ENCODE peak calls at places on chromosomes 2 and 18, in eight cellular contexts. V, M, Y, G, E, O, K and A are unnamed samples.

GRCh38 chr2:69830045-69830905 is 815 bp downstream of the GMCL1 start:
- DNase-seq in M (peak; percentile 40), G (peak; percentile 25), K (no peak), Y (no peak), O (peak; percentile 56), E (peak; percentile 24), V (no peak), A (peak; percentile 46)

GRCh38 chr18:3594760-3595241 is 144.8 kb downstream of the TGIF1 start:
- DNase-seq in G (peak; percentile 27), E (peak; percentile 61), K (no peak), M (no peak), O (no peak), Y (peak; percentile 27), V (peak; percentile 49), A (peak; percentile 59)

GRCh38 chr2:14628906-14629305 is 3.6 kb upstream of the LRATD1 start:
- DNase-seq in G (no peak), M (peak; percentile 13), O (no peak), E (peak; percentile 19), K (no peak), Y (no peak), V (no peak), A (no peak)

GRCh38 chr2:68040078-68040477 is 22.7 kb downstream of the C1D start:
- DNase-seq in O (no peak), V (peak; percentile 54), G (no peak), M (no peak), Y (no peak), K (no peak), E (no peak), A (no peak)

GRCh38 chr2:196337618-196337953 is 166.2 kb upstream of the STK17B start:
- DNase-seq in E (no peak), O (no peak), K (no peak), G (no peak), M (no peak), Y (no peak), V (no peak), A (no peak)

GRCh38 chr2:99657691-99658258 is 168.0 kb upstream of the REV1 start:
- DNase-seq in M (no peak), V (no peak), E (no peak), K (no peak), O (no peak), Y (no peak), G (no peak), A (no peak)

GRCh38 chr2:101518470-101519172 is 43.7 kb upstream of the RFX8 start:
- DNase-seq in Y (peak; percentile 49), K (no peak), E (peak; percentile 26), O (peak; percentile 71), V (peak; percentile 50), G (peak; percentile 42), M (peak; percentile 42), A (peak; percentile 65)

GRCh38 chr18:46754661-46755292 is 2.1 kb downstream of the ST8SIA5 start:
- DNase-seq in M (no peak), E (no peak), Y (no peak), G (no peak), O (no peak), V (no peak), K (no peak), A (peak; percentile 17)

GRCh38 chr2:144480257-144480656 is 39.7 kb downstream of the ZEB2 start:
- DNase-seq in V (peak; percentile 58), E (no peak), M (no peak), O (no peak), K (no peak), G (no peak), Y (no peak), A (no peak)

GRCh38 chr2:12787891-12788783 is 71.4 kb downstream of the TRIB2 start:
- DNase-seq in G (no peak), V (peak; percentile 89), Y (no peak), K (no peak), M (no peak), E (no peak), O (no peak), A (peak; percentile 27)

GRCh38 chr18:33210575-33211189 is 229.8 kb downstream of the CCDC178 start:
- DNase-seq in E (no peak), Y (no peak), V (peak; percentile 22), K (no peak), G (no peak), M (no peak), O (no peak), A (no peak)

GRCh38 chr2:131077966-131078365 is 15.3 kb downstream of the FAM168B start:
- DNase-seq in V (no peak), E (no peak), K (no peak), O (no peak), Y (no peak), G (no peak), M (no peak), A (no peak)

GRCh38 chr2:8028436-8028835 is 653.4 kb upstream of the ID2 start:
- DNase-seq in E (no peak), O (no peak), Y (no peak), M (no peak), K (no peak), G (no peak), V (no peak), A (no peak)

GRCh38 chr18:76619342-76620315 is 124.6 kb upstream of the ZNF516 start:
- DNase-seq in O (peak; percentile 86), G (peak; percentile 89), Y (peak; percentile 86), M (peak; percentile 75), V (peak; percentile 58), E (peak; percentile 80), K (peak; percentile 82), A (peak; percentile 95)

GRCh38 chr2:198441876-198442275 is 637.5 kb downstream of the PLCL1 start:
- DNase-seq in Y (no peak), V (peak; percentile 28), E (no peak), K (no peak), O (no peak), G (no peak), M (no peak), A (no peak)

GRCh38 chr2:192004188-192004963 is 157.5 kb upstream of the CAVIN2 start:
- DNase-seq in K (no peak), V (no peak), O (no peak), M (no peak), G (no peak), Y (no peak), E (no peak), A (no peak)

GRCh38 chr18:48676756-48677368 is 138.0 kb downstream of the CTIF start:
- DNase-seq in E (peak; percentile 38), V (peak; percentile 38), G (peak; percentile 64), Y (peak; percentile 69), M (peak; percentile 61), O (no peak), K (peak; percentile 91), A (peak; percentile 82)

GRCh38 chr2:120287183-120288015 is 34.7 kb downstream of the RALB start:
- DNase-seq in K (no peak), V (peak; percentile 96), O (no peak), M (no peak), Y (no peak), E (no peak), G (no peak), A (no peak)

GRCh38 chr2:197307236-197307932 is 3.2 kb downstream of the ANKRD44 start:
- DNase-seq in O (no peak), K (no peak), V (no peak), G (no peak), M (no peak), E (no peak), Y (no peak), A (no peak)

GRCh38 chr18:58004317-58004716 is 39.7 kb upstream of the NEDD4L start:
- DNase-seq in Y (no peak), M (no peak), V (peak; percentile 81), K (no peak), O (no peak), E (no peak), G (no peak), A (no peak)

GRCh38 chr2:115083216-115083615 is 640.8 kb downstream of the DPP10 start:
- DNase-seq in K (no peak), V (no peak), Y (no peak), M (no peak), O (no peak), G (no peak), E (no peak), A (no peak)

GRCh38 chr2:200127852-200128251 is 172.5 kb downstream of the MAIP1 start:
- DNase-seq in V (peak; percentile 67), G (no peak), M (no peak), E (no peak), O (no peak), Y (no peak), K (no peak), A (no peak)
- TF ChIP-seq CTCF in V (peak; percentile 28), G (no peak), M (no peak), E (no peak), O (no peak), Y (no peak), K (no peak), A (no peak)

DNA sequence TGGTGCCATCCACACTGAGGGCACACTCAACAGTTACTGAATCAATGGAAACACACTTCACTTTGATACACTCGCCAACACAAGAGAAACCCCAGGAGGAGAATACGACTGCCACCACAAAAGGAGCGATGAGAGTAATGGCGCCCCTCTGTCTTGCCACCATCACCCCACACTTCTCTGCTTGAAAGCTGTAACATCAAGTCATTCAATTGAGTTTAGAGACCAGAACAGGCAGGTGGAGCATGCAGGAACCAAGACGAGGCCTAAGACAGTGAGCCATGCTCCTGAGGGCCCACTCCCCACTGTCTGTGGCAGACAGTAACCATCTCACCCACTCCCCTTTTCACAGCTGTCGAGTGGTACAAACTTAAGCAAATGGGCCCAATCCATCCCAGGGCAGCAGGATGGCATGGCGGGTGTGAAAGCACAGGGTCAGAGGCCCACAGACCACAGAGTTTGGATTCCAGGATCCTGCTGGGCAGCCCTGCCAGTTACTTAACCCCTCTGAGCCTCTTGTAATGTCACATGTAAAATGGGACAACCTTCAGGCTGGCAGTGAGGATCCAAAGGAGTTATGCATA is 101.9 kb downstream of the TNS1 start:
- DNase-seq in G (no peak), Y (no peak), V (no peak), K (no peak), O (no peak), M (no peak), E (no peak), A (no peak)
- H3K4me3 ChIP-seq in G (no peak overlapping the region), Y (no peak overlapping the region), V (no peak overlapping the region), K (no peak overlapping the region), O (no peak overlapping the region), M (no peak overlapping the region), E (no peak overlapping the region), A (no peak overlapping the region)

DNA sequence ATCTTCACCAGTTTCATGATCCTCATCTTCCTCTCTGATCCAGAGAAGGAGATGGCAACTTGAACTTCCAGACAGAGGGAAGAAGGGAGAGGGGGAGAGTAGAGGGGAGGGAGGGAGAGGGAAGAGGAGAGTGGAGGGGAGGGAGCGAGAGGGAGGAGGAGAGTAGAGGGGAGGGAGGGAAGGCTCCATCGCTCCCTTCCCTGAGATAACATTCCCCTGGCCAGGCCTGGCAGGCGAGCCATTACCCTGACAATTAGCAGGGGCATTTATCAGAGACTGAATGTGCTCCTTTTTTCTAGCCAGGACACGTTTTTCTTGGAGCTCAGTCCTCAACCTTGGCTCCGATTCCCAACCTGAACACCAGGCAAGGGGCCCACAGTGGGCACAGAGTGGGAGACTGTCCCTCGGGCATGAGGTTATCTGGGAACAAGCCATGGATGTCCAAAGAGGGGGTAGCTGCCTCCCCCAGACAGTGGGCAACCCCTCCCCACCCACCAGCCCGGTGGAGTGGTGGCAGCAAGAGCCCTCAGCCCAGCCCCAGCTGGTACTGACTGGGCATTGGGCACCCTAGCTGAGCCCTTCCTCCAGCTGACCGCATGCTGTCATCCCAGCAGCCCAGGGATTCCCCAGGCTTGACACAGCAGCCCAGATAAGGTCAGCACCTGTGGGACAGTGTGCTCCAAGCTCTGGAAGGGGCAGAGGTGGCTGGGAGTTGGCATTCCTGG is 81.8 kb downstream of the TNS1 start:
- DNase-seq in V (peak; percentile 44), K (no peak), G (peak; percentile 75), Y (no peak), O (peak; percentile 83), M (peak; percentile 61), E (peak; percentile 85), A (peak; percentile 49)
- TF ChIP-seq POLR2A in V (no peak), K (no peak), G (no peak), Y (no peak), O (peak; percentile 47), M (peak; percentile 21), E (no peak), A (no peak)

GRCh38 chr2:208725280-208725679 is 318.7 kb downstream of the PTH2R start:
- DNase-seq in G (no peak), O (no peak), V (no peak), K (no peak), Y (no peak), M (no peak), E (no peak), A (no peak)
- TF ChIP-seq CTCF in G (no peak), O (no peak), V (no peak), K (no peak), Y (no peak), M (no peak), E (no peak), A (no peak)